ENCODE peak calls at places on chromosome 17, in four cellular contexts. One of them, this sample, is unnamed.

GRCh38 chr17:16215273-16215964 is at the start of gene NCOR1:
- DNase-seq in dorsolateral prefrontal cortex: peak; percentile 90
- DNase-seq in right atrium auricular region: peak; percentile 86
- DNase-seq in CD8-positive, alpha-beta T cell: peak; percentile 81
- DNase-seq in this sample: peak; percentile 42

GRCh38 chr17:10699861-10700260 is 2.5 kb downstream of the ADPRM start:
- DNase-seq in CD8-positive, alpha-beta T cell: no peak
- DNase-seq in right atrium auricular region: no peak
- DNase-seq in dorsolateral prefrontal cortex: no peak
- DNase-seq in this sample: no peak

GRCh38 chr17:54891176-54891821 is 9.4 kb upstream of the TOM1L1 start:
- DNase-seq in CD8-positive, alpha-beta T cell: no peak
- DNase-seq in right atrium auricular region: no peak
- DNase-seq in dorsolateral prefrontal cortex: no peak
- DNase-seq in this sample: no peak

GRCh38 chr17:75295220-75296158 is 6.3 kb upstream of the SLC25A19 start:
- DNase-seq in dorsolateral prefrontal cortex: no peak
- DNase-seq in right atrium auricular region: no peak
- DNase-seq in CD8-positive, alpha-beta T cell: no peak
- DNase-seq in this sample: no peak

GRCh38 chr17:78154903-78155811 is 9.0 kb downstream of the C17orf99 start:
- DNase-seq in dorsolateral prefrontal cortex: no peak
- DNase-seq in CD8-positive, alpha-beta T cell: no peak
- DNase-seq in right atrium auricular region: no peak
- DNase-seq in this sample: no peak

GRCh38 chr17:22138861-22139469 is 446.6 kb downstream of the KCNJ18 start:
- DNase-seq in right atrium auricular region: no peak
- DNase-seq in CD8-positive, alpha-beta T cell: no peak
- DNase-seq in dorsolateral prefrontal cortex: no peak
- DNase-seq in this sample: no peak

GRCh38 chr17:76805319-76805718 is 62.9 kb upstream of the MGAT5B start:
- DNase-seq in CD8-positive, alpha-beta T cell: no peak
- DNase-seq in dorsolateral prefrontal cortex: no peak
- DNase-seq in right atrium auricular region: no peak
- DNase-seq in this sample: no peak

GRCh38 chr17:74833501-74834361 is 26.0 kb downstream of the GRIN2C start:
- DNase-seq in dorsolateral prefrontal cortex: peak; percentile 62
- DNase-seq in CD8-positive, alpha-beta T cell: no peak
- DNase-seq in right atrium auricular region: no peak
- DNase-seq in this sample: no peak

GRCh38 chr17:36128411-36128978 is 24.9 kb downstream of the CCL4 start:
- DNase-seq in CD8-positive, alpha-beta T cell: no peak
- DNase-seq in right atrium auricular region: no peak
- DNase-seq in dorsolateral prefrontal cortex: no peak
- DNase-seq in this sample: no peak

GRCh38 chr17:35423761-35424160 is 8.5 kb downstream of the SLFN12 start:
- DNase-seq in CD8-positive, alpha-beta T cell: no peak
- DNase-seq in right atrium auricular region: no peak
- DNase-seq in dorsolateral prefrontal cortex: no peak
- DNase-seq in this sample: no peak

GRCh38 chr17:65697661-65698060 is 136.2 kb upstream of the AXIN2 start:
- DNase-seq in right atrium auricular region: no peak
- DNase-seq in CD8-positive, alpha-beta T cell: no peak
- DNase-seq in dorsolateral prefrontal cortex: no peak
- DNase-seq in this sample: no peak

GRCh38 chr17:76650505-76650904 is 6.9 kb upstream of the ST6GALNAC1 start:
- DNase-seq in CD8-positive, alpha-beta T cell: no peak
- DNase-seq in right atrium auricular region: no peak
- DNase-seq in dorsolateral prefrontal cortex: no peak
- DNase-seq in this sample: no peak

GRCh38 chr17:42438600-42439567 is 15.8 kb upstream of the CAVIN1 start:
- DNase-seq in CD8-positive, alpha-beta T cell: no peak
- DNase-seq in right atrium auricular region: no peak
- DNase-seq in dorsolateral prefrontal cortex: no peak
- DNase-seq in this sample: no peak

GRCh38 chr17:38691154-38691553 is 13.9 kb upstream of the MLLT6 start:
- DNase-seq in right atrium auricular region: no peak
- DNase-seq in dorsolateral prefrontal cortex: no peak
- DNase-seq in CD8-positive, alpha-beta T cell: no peak
- DNase-seq in this sample: no peak

GRCh38 chr17:21119247-21119944 is 7.4 kb upstream of the DHRS7B start:
- DNase-seq in right atrium auricular region: peak; percentile 82
- DNase-seq in dorsolateral prefrontal cortex: peak; percentile 70
- DNase-seq in CD8-positive, alpha-beta T cell: peak; percentile 59
- DNase-seq in this sample: no peak

GRCh38 chr17:27294689-27295630 is 1.0 kb downstream of the WSB1 start:
- DNase-seq in CD8-positive, alpha-beta T cell: peak; percentile 24
- DNase-seq in right atrium auricular region: peak; percentile 84
- DNase-seq in dorsolateral prefrontal cortex: no peak
- DNase-seq in this sample: peak; percentile 24

GRCh38 chr17:37220609-37220953 is 155.2 kb upstream of the C17orf78 start:
- DNase-seq in right atrium auricular region: no peak
- DNase-seq in dorsolateral prefrontal cortex: peak; percentile 60
- DNase-seq in CD8-positive, alpha-beta T cell: no peak
- DNase-seq in this sample: no peak

DNA sequence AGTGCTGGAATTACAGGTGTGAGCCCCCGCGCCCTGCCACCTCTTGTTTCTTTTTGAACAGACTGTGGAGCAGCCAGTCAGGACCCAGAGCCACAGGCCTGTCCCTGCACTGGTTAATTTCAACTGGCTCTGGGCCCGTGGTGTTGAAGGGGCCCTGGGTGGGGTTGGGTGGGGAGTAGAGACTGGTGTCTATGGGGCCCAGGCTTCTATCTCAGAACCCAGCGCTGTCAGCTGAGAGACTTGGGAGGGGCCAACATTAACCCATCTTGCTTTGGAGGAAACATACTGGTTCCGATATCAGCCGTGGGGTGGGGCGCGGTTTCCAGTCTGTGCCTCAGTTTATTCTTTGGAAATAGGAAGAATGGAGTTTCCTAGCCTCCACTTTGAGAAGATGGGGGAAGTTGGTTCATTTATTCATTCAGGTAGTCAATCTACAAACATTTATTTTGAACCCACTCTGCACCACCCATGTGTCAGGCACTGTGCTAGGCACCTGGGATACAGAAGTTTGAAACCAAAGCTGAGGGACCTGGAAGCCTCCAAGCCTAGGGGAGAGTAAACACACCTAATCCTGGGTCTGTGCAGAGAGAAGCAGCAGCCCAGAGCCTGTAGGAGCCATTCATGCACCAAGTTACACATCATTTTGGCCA is 15.6 kb upstream of the SLC4A1 start:
- DNase-seq in right atrium auricular region: no peak
- DNase-seq in CD8-positive, alpha-beta T cell: no peak
- DNase-seq in dorsolateral prefrontal cortex: no peak
- DNase-seq in this sample: no peak
- H3K27ac ChIP-seq in right atrium auricular region: no peak overlapping the region
- H3K27ac ChIP-seq in CD8-positive, alpha-beta T cell: no peak overlapping the region
- H3K27ac ChIP-seq in dorsolateral prefrontal cortex: no peak overlapping the region
- H3K27ac ChIP-seq in this sample: no peak overlapping the region

DNA sequence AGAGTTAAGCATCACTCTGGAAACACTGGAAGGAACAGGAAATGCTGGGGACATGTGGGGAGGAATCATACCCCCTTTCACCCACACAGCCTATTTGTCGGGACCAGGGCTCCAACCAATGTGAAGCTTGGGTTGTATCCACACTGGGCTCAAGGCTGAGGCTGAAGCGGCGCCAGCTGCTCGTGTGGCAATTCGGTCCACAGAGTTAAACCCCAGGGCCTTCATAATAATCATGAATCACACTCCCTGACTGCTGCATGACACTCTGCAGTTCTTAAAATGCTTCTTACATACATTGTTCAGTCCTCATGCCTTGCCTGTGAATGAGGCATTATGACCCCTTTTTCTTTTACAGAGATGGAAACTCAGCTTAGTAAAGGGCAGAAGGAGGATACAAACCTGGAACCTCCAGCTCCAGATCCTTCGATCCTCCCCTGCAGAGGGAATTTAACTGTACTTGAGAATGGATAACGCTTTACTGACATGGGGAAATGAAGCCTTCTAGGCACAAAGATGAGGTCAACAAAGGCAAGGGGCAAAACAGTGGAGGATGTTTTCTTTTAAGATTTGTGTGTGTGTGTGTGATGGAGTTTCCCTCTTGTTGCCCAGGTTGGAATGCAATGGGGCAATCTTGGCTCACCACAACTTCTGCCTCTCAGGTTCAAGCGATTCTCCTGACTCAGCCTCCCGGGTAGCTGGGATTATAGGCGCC is 72.7 kb downstream of the SOX9 start:
- DNase-seq in CD8-positive, alpha-beta T cell: no peak
- DNase-seq in dorsolateral prefrontal cortex: no peak
- DNase-seq in right atrium auricular region: peak; percentile 89
- DNase-seq in this sample: no peak
- H3K27ac ChIP-seq in CD8-positive, alpha-beta T cell: no peak overlapping the region
- H3K27ac ChIP-seq in dorsolateral prefrontal cortex: no peak overlapping the region
- H3K27ac ChIP-seq in right atrium auricular region: peak overlapping the region; percentile 74
- H3K27ac ChIP-seq in this sample: no peak overlapping the region

GRCh38 chr17:82384051-82384729 is 12.6 kb downstream of the UTS2R start:
- DNase-seq in right atrium auricular region: no peak
- DNase-seq in dorsolateral prefrontal cortex: no peak
- DNase-seq in CD8-positive, alpha-beta T cell: no peak
- DNase-seq in this sample: no peak

GRCh38 chr17:82383411-82383810 is 11.8 kb downstream of the UTS2R start:
- DNase-seq in right atrium auricular region: no peak
- DNase-seq in dorsolateral prefrontal cortex: no peak
- DNase-seq in CD8-positive, alpha-beta T cell: no peak
- DNase-seq in this sample: no peak

GRCh38 chr17:82386256-82386831 is 14.8 kb downstream of the UTS2R start:
- DNase-seq in right atrium auricular region: no peak
- DNase-seq in CD8-positive, alpha-beta T cell: no peak
- DNase-seq in dorsolateral prefrontal cortex: no peak
- DNase-seq in this sample: no peak

GRCh38 chr17:82385559-82386255 is 14.1 kb downstream of the UTS2R start:
- DNase-seq in CD8-positive, alpha-beta T cell: no peak
- DNase-seq in dorsolateral prefrontal cortex: no peak
- DNase-seq in right atrium auricular region: no peak
- DNase-seq in this sample: no peak

GRCh38 chr17:82384730-82385429 is 13.3 kb downstream of the UTS2R start:
- DNase-seq in right atrium auricular region: no peak
- DNase-seq in CD8-positive, alpha-beta T cell: no peak
- DNase-seq in dorsolateral prefrontal cortex: no peak
- DNase-seq in this sample: no peak
- H3K27ac ChIP-seq in right atrium auricular region: no peak overlapping the region
- H3K27ac ChIP-seq in CD8-positive, alpha-beta T cell: no peak overlapping the region
- H3K27ac ChIP-seq in dorsolateral prefrontal cortex: no peak overlapping the region
- H3K27ac ChIP-seq in this sample: peak overlapping the region; percentile 9

GRCh38 chr17:57385975-57386374 is 129.7 kb downstream of the MSI2 start:
- DNase-seq in dorsolateral prefrontal cortex: no peak
- DNase-seq in CD8-positive, alpha-beta T cell: no peak
- DNase-seq in right atrium auricular region: no peak
- DNase-seq in this sample: no peak
- H3K27ac ChIP-seq in dorsolateral prefrontal cortex: no peak overlapping the region
- H3K27ac ChIP-seq in CD8-positive, alpha-beta T cell: no peak overlapping the region
- H3K27ac ChIP-seq in right atrium auricular region: no peak overlapping the region
- H3K27ac ChIP-seq in this sample: no peak overlapping the region

GRCh38 chr17:64213995-64214507 is 49.0 kb downstream of the TEX2 start:
- DNase-seq in dorsolateral prefrontal cortex: no peak
- DNase-seq in right atrium auricular region: no peak
- DNase-seq in CD8-positive, alpha-beta T cell: no peak
- DNase-seq in this sample: no peak
- H3K27ac ChIP-seq in dorsolateral prefrontal cortex: peak overlapping the region; percentile 48
- H3K27ac ChIP-seq in right atrium auricular region: peak overlapping the region; percentile 3
- H3K27ac ChIP-seq in CD8-positive, alpha-beta T cell: no peak overlapping the region
- H3K27ac ChIP-seq in this sample: no peak overlapping the region

DNA sequence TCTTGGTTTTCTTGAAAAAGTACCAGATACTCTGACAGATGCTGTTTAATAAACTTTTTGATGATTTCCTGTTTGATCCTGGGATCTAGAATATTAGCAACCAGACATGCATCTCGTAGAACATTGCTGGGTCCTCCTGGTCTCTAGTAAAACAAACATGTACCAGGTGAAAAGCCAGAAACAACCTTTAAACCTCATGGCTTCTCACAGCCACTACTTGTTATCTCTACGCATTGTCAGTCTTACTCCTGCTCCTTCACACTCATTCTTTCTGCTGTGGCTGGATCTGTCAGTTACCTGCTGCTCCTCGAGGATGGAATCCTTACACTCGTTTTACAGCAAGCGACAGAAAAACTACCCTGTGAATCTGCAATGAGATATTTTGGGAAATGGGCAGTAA is 86.5 kb downstream of the VPS53 start:
- DNase-seq in dorsolateral prefrontal cortex: no peak
- DNase-seq in right atrium auricular region: no peak
- DNase-seq in CD8-positive, alpha-beta T cell: no peak
- DNase-seq in this sample: no peak
- H3K27ac ChIP-seq in dorsolateral prefrontal cortex: no peak overlapping the region
- H3K27ac ChIP-seq in right atrium auricular region: no peak overlapping the region
- H3K27ac ChIP-seq in CD8-positive, alpha-beta T cell: no peak overlapping the region
- H3K27ac ChIP-seq in this sample: no peak overlapping the region

DNA sequence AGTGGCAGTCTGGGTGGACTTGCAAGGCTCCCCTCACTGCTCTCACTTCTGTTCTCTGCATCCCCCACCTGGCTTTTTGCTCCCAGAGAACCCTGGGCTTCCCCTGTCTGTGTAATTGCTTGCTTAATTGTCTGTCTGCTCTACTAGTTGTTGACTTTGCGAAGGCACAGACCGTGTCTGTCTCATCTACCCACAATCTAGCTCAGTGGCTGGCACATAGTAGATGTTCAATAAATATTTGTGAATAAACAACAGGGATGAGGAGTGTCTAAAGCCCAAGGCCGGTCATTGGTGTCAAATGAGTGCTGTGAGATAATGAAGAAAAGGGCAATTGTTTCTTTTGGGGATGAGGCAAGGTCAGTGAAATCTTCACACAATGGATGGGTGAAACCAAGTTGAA is 2.8 kb upstream of the SEZ6 start:
- DNase-seq in dorsolateral prefrontal cortex: no peak
- DNase-seq in CD8-positive, alpha-beta T cell: no peak
- DNase-seq in right atrium auricular region: no peak
- DNase-seq in this sample: no peak
- H3K27ac ChIP-seq in dorsolateral prefrontal cortex: no peak overlapping the region
- H3K27ac ChIP-seq in CD8-positive, alpha-beta T cell: no peak overlapping the region
- H3K27ac ChIP-seq in right atrium auricular region: no peak overlapping the region
- H3K27ac ChIP-seq in this sample: no peak overlapping the region

DNA sequence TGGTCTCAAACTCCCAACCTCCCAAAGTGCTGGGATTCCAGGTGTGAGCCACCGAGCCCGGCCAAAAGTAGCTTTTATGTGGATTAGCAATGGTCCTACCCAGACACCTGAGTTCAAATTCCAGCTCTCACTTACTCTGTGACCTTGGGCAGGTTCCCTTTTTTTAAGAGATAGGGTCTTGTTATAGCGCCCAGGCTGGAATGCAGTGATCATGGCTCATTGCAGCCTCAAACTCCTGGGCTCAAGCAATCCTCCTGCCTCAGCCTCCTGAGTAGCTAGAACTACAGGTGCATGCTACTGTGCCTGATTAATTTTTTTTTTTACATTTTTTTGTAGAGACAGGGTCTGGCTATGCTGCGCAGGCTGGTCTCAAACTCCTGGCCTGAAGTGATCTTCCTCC is 16.6 kb downstream of the HDAC5 start:
- DNase-seq in CD8-positive, alpha-beta T cell: no peak
- DNase-seq in right atrium auricular region: no peak
- DNase-seq in dorsolateral prefrontal cortex: no peak
- DNase-seq in this sample: no peak
- H3K27ac ChIP-seq in CD8-positive, alpha-beta T cell: no peak overlapping the region
- H3K27ac ChIP-seq in right atrium auricular region: peak overlapping the region; percentile 97
- H3K27ac ChIP-seq in dorsolateral prefrontal cortex: peak overlapping the region; percentile 52
- H3K27ac ChIP-seq in this sample: peak overlapping the region; percentile 87